ENCODE peak calls at places on chromosomes 16 and 17, in five cellular contexts. L is mesendoderm, R is fibroblast of lung, F is HCT116, E is gastrocnemius medialis. Y is an unnamed sample. For H3K4me1, the result is how much of the 10 kb centered on the place peaks cover.

GRCh38 chr17:31394544-31394943 is 3.1 kb downstream of the RAB11FIP4 start:
- DNase-seq in F (no peak), E (no peak), L (peak), R (peak), Y (peak)

GRCh38 chr16:57530104-57530522 is 6.3 kb downstream of the CCDC102A start:
- DNase-seq in L (peak), F (no peak), E (no peak), R (peak), Y (no peak)

GRCh38 chr16:65909310-65910050 is 457.0 kb upstream of the CDH5 start:
- DNase-seq in F (no peak), R (peak), E (no peak), L (no peak), Y (no peak)

GRCh38 chr16:79597277-79597676 is 3.3 kb downstream of the MAF start:
- DNase-seq in L (no peak), F (no peak), E (no peak), R (no peak), Y (no peak)

GRCh38 chr16:73163238-73163795 is 115.4 kb upstream of the ZFHX3 start:
- DNase-seq in L (no peak), F (no peak), R (no peak), E (no peak), Y (no peak)

GRCh38 chr17:42553866-42554249 is 1.1 kb downstream of the HSD17B1 start:
- DNase-seq in R (no peak), F (no peak), L (no peak), E (no peak), Y (no peak)

GRCh38 chr17:77541995-77542394 is 401.2 kb downstream of the SEC14L1 start:
- DNase-seq in F (no peak), L (peak), E (no peak), R (no peak), Y (no peak)

GRCh38 chr17:40536731-40537171 is 28.5 kb downstream of the CCR7 start:
- DNase-seq in R (peak), L (no peak), F (no peak), E (no peak), Y (peak)

GRCh38 chr16:78230832-78231231 is 131.4 kb downstream of the WWOX start:
- DNase-seq in L (no peak), E (no peak), R (peak), F (no peak), Y (no peak)

GRCh38 chr16:24253192-24253591 is 2.9 kb upstream of the CACNG3 start:
- DNase-seq in L (peak), F (peak), E (no peak), R (peak), Y (peak)

GRCh38 chr17:65362826-65363225 is 198.6 kb downstream of the AXIN2 start:
- DNase-seq in L (no peak), E (no peak), F (no peak), R (peak), Y (no peak)

GRCh38 chr17:9185142-9185541 is 163.8 kb downstream of the NTN1 start:
- DNase-seq in L (no peak), R (no peak), E (no peak), F (no peak), Y (no peak)

GRCh38 chr17:41329279-41329925 is 13.9 kb upstream of the KRTAP17-1 start:
- DNase-seq in R (peak), F (peak), E (no peak), L (peak), Y (peak)

GRCh38 chr17:31408586-31408985 is 17.1 kb downstream of the RAB11FIP4 start:
- DNase-seq in R (no peak), F (no peak), L (no peak), E (no peak), Y (no peak)

GRCh38 chr16:28181557-28181914 is 30.2 kb downstream of the XPO6 start:
- DNase-seq in R (peak), L (peak), F (peak), E (peak), Y (peak)

GRCh38 chr16:8855051-8855786 is 13.6 kb downstream of the CARHSP1 start:
- DNase-seq in E (no peak), L (no peak), F (no peak), R (no peak), Y (no peak)

GRCh38 chr16:13896543-13897182 is 23.3 kb upstream of the ERCC4 start:
- DNase-seq in R (no peak), F (peak), L (peak), E (no peak), Y (no peak)

GRCh38 chr17:61597606-61598005 is 6.6 kb upstream of the NACA2 start:
- DNase-seq in F (no peak), L (no peak), R (no peak), E (no peak), Y (no peak)

GRCh38 chr17:17757944-17758343 is 76.7 kb downstream of the RAI1 start:
- DNase-seq in R (no peak), F (no peak), L (no peak), E (no peak), Y (no peak)
- H3K4me1 ChIP-seq in R (under half), F (under half), L (under half), E (under half), Y (under half)

GRCh38 chr17:18963126-18964017 is 11.4 kb downstream of the SLC5A10 start:
- DNase-seq in F (no peak), R (no peak), L (no peak), E (no peak), Y (no peak)
- H3K4me1 ChIP-seq in F (under half), R (under half), L (under half), E (under half), Y (under half)

DNA sequence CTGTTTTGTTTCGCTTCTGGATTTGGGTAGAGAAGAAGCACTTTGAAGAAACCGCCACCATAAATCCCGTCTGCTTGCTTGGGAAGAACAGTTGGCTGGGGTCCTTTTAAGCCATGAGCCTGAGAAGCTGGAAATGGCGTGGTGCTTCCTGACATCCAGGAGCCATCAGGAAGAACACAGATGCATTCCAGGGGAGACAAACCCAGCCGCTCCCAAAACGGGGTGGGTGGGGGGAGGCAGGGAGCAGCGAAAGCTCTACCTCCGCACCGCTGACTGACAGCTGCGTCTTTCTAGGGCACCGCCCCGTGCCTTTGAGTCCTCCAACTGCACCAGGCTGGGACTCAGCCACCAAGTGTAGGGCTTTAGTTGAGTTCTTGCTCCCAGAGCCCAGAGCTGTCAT is 91.6 kb downstream of the ZDHHC7 start:
- DNase-seq in F (no peak), L (no peak), R (no peak), E (no peak), Y (no peak)
- H3K4me1 ChIP-seq in F (under half), L (under half), R (under half), E (under half), Y (under half)

DNA sequence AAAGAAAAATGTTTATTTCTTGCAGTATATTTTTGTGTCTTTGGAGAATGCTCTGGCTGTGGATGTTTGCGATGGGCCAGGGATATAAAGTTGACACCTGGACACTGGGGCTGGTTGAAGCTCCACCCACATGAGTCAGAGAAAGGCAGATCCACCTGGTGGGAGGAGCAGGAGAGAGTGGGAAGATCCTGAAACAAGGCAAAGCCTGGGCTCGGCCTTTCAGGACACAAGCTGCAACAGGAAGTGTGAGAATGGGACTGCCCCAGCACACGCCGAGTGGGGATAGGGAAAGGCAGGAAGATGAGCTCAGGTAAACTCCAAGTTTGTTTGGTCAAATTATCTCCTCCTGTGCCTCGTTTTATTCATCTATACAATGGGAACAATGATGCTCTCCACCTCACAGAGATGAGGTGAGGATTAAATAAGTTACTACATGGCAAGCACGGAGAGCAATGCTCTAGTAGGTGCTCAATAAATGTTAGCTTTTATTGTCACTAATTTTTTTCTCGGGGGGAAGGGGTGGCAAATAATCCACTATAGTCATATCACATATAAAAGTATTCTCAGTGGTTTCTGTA is 21.4 kb upstream of the PITPNM3 start:
- DNase-seq in L (peak), R (no peak), E (no peak), F (peak), Y (no peak)
- H3K4me1 ChIP-seq in L (under half), R (under half), E (under half), F (under half), Y (under half)

GRCh38 chr16:11674818-11675560 is 6.7 kb downstream of the SNN start:
- DNase-seq in E (no peak), L (no peak), R (peak), F (peak), Y (peak)
- H3K4me1 ChIP-seq in E (half or more), L (under half), R (under half), F (under half), Y (under half)

Y was measured in SJCRH30.